ENCODE peak calls at places on chromosomes 3 and 15, in six cellular contexts. N is endothelial cell, H is colonic mucosa, U is AG09319, F is mesothelial cell of epicardium, W is uterus. C is an unnamed sample.

GRCh38 chr15:39478996-39479395 is 101.9 kb upstream of the THBS1 start:
- DNase-seq in N (no peak), H (no peak), U (no peak), F (no peak), W (no peak), C (no peak)

GRCh38 chr15:69855172-69855562 is 242.6 kb downstream of the TLE3 start:
- DNase-seq in N (no peak), H (no peak), U (no peak), F (no peak), W (no peak), C (no peak)

GRCh38 chr3:113210608-113211369 is 568 bp upstream of the BOC start:
- DNase-seq in N (no peak), H (peak), U (no peak), F (no peak), W (peak), C (no peak)

GRCh38 chr3:187765342-187765741 is 20.1 kb upstream of the BCL6 start:
- DNase-seq in N (no peak), H (no peak), U (no peak), F (no peak), W (no peak), C (no peak)

GRCh38 chr15:41502787-41503668 is 9.4 kb downstream of the ITPKA start:
- DNase-seq in N (no peak), H (no peak), U (no peak), F (no peak), W (no peak), C (no peak)

GRCh38 chr3:196472286-196472685 is 31.3 kb downstream of the RNF168 start:
- DNase-seq in N (no peak), H (no peak), U (no peak), F (no peak), W (no peak), C (no peak)

GRCh38 chr3:152375546-152375945 is 106.8 kb downstream of the MBNL1 start:
- DNase-seq in N (no peak), H (no peak), U (no peak), F (no peak), W (no peak), C (no peak)

GRCh38 chr3:65953301-65953812 is 85.4 kb downstream of the MAGI1 start:
- DNase-seq in N (no peak), H (peak), U (no peak), F (peak), W (no peak), C (peak)

GRCh38 chr3:99634881-99635280 is 3.5 kb upstream of the COL8A1 start:
- DNase-seq in N (no peak), H (no peak), U (no peak), F (no peak), W (no peak), C (no peak)

GRCh38 chr3:136753112-136753939 is 1.1 kb upstream of the STAG1 start:
- DNase-seq in N (no peak), H (peak), U (no peak), F (no peak), W (no peak), C (no peak)

GRCh38 chr3:16509721-16510619 is 3.5 kb downstream of the RFTN1 start:
- DNase-seq in N (no peak), H (no peak), U (no peak), F (no peak), W (no peak), C (no peak)

GRCh38 chr15:60079210-60079609 is 75.1 kb downstream of the FOXB1 start:
- DNase-seq in N (peak), H (no peak), U (no peak), F (no peak), W (no peak), C (no peak)

GRCh38 chr3:42703695-42704025 is 1.1 kb upstream of the HHATL start:
- DNase-seq in N (no peak), H (no peak), U (no peak), F (no peak), W (no peak), C (no peak)

GRCh38 chr15:75676688-75677475 is 29.2 kb downstream of the SNX33 start:
- DNase-seq in N (no peak), H (no peak), U (no peak), F (no peak), W (no peak), C (no peak)

GRCh38 chr3:15327941-15328340 is 4.4 kb downstream of the SH3BP5 start:
- DNase-seq in N (peak), H (no peak), U (peak), F (no peak), W (peak), C (no peak)

GRCh38 chr15:42576040-42576594 is 711 bp downstream of the STARD9 start:
- DNase-seq in N (no peak), H (no peak), U (no peak), F (no peak), W (no peak), C (no peak)

GRCh38 chr3:134039161-134039862 is 9.6 kb upstream of the SLCO2A1 start:
- DNase-seq in N (no peak), H (peak), U (no peak), F (no peak), W (no peak), C (no peak)
- TF ChIP-seq CTCF in N (no peak), H (no peak), U (peak), F (no peak), W (no peak), C (peak)

GRCh38 chr15:29018983-29019875 is 133.5 kb downstream of the APBA2 start:
- DNase-seq in N (no peak), H (no peak), U (no peak), F (no peak), W (no peak), C (no peak)

GRCh38 chr15:29014493-29014892 is 128.7 kb downstream of the APBA2 start:
- DNase-seq in N (no peak), H (no peak), U (no peak), F (no peak), W (no peak), C (no peak)

GRCh38 chr15:29021901-29022300 is 136.1 kb downstream of the APBA2 start:
- DNase-seq in N (no peak), H (no peak), U (no peak), F (no peak), W (no peak), C (no peak)

DNA sequence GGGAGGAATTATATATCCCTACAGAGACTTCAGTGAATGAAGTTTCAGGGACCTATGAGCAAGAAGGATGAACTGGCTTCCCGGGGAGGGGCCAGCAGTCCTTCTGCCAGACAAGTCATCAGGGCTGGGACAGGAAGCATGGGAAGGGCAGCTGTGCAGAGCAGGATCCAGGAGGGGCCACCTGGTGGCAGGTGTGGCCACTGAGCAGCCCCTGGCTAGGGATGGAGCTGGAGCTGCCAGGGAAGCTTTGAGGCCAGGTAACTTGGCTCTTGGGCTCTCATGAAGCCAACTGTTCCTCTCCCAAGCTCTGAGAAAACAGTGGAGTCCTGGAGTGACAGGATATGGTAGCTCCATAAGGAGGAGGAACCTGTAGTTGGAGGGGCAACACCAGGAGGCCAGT is 132.6 kb downstream of the APBA2 start:
- DNase-seq in N (no peak), H (no peak), U (no peak), F (no peak), W (no peak), C (no peak)
- TF ChIP-seq CTCF in N (peak), H (no peak), U (no peak), F (no peak), W (no peak), C (peak)

GRCh38 chr3:127889976-127890650 is 24.9 kb upstream of the KBTBD12 start:
- DNase-seq in N (no peak), H (no peak), U (no peak), F (no peak), W (no peak), C (no peak)
- TF ChIP-seq CTCF in N (no peak), H (no peak), U (no peak), F (no peak), W (no peak), C (no peak)

GRCh38 chr15:33226559-33227181 is 32.2 kb upstream of the FMN1 start:
- DNase-seq in N (no peak), H (peak), U (no peak), F (no peak), W (peak), C (no peak)
- TF ChIP-seq CTCF in N (no peak), H (peak), U (no peak), F (no peak), W (no peak), C (peak)

GRCh38 chr3:40782086-40782721 is 257.4 kb downstream of the ZNF621 start:
- DNase-seq in N (no peak), H (no peak), U (no peak), F (no peak), W (no peak), C (no peak)
- TF ChIP-seq CTCF in N (no peak), H (no peak), U (no peak), F (no peak), W (no peak), C (peak)

DNA sequence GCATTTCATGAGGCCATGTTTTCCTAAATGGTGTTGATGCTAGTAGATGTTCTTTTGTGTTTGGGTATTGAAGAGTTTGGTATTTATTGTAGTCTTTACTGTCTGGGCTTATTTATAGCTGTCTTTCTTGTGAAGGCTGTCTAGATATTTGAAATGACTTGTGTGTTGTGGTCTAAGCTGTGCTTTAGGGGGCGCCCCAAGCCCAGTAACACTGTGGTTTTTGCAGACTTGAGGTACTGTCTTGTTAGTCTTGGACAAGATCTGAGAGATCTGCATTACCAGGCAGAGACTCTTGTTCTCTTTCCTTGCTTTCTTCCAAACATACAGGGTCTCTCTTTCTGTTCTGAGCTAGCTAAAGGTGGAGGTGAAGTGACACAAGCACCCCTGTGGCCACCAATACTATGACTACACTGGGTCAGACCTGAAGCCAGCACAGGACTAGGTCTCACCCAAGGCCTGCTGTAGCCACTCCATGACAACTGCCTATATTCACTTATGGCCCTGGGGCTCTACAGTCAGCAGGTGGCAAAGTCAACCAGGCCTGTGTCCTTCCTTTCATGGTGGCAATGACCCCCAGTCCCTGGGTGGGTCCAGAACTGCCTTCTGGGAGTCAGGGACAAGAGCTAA is 152.1 kb upstream of the TBC1D5 start:
- DNase-seq in N (peak), H (peak), U (peak), F (no peak), W (no peak), C (peak)
- TF ChIP-seq CTCF in N (peak), H (peak), U (peak), F (peak), W (no peak), C (peak)

DNA sequence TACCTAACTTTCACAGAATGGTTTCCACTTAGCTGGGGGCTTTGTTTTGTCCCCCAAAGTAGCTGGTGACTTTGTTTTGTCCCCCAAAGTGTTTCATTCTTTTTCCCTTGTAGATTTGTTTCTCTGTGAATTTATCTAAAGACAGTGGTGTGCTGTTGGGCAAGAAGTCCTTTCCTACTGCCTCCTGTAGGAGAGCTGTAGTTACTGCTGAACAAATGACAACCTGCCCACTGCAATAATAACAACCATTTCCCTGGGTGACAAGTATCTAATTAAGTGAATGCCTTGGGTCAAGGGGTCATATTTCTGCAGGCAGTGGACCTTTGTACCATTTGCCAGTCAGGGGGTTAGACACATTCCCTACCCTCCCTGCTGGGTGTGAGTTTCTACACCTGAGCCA is 125.4 kb upstream of the BFSP2 start:
- DNase-seq in N (no peak), H (no peak), U (no peak), F (no peak), W (no peak), C (no peak)
- TF ChIP-seq CTCF in N (no peak), H (no peak), U (no peak), F (no peak), W (no peak), C (no peak)